ENCODE peak calls at places on chromosomes 16 and 17, in nine cellular contexts. J is mucosa of descending colon, C is HL-60, R is breast epithelium, B is cardiac muscle cell, F is LNCaP clone FGC, Q is Calu3, Z is PC-3, K is endothelial cell. V is an unnamed sample.

GRCh38 chr17:29929006-29929543 is 953 bp downstream of the SSH2 start:
- DNase-seq in Q (peak; percentile 35), R (no peak), K (peak; percentile 17), C (no peak), Z (peak; percentile 37), F (no peak), B (peak; percentile 46), J (peak; percentile 50), V (no peak)

GRCh38 chr16:51538707-51539604 is 387.9 kb upstream of the SALL1 start:
- DNase-seq in J (no peak), Q (peak; percentile 60), B (peak; percentile 85), F (peak; percentile 11), K (peak; percentile 13), C (no peak), Z (peak; percentile 2), R (no peak), V (no peak)

GRCh38 chr16:31073823-31074072 is 292 bp downstream of the ZNF668 start:
- DNase-seq in R (no peak), K (no peak), F (no peak), Q (no peak), C (no peak), J (no peak), B (no peak), Z (no peak), V (no peak)

GRCh38 chr16:17572145-17572544 is 101.4 kb upstream of the XYLT1 start:
- DNase-seq in F (no peak), R (no peak), C (no peak), K (no peak), Z (no peak), J (no peak), B (no peak), Q (peak; percentile 24), V (no peak)

GRCh38 chr16:2532494-2533141 is 1.4 kb upstream of the CEMP1 start:
- DNase-seq in J (peak; percentile 89), Z (peak; percentile 64), B (peak; percentile 61), Q (peak; percentile 83), K (no peak), F (peak; percentile 71), R (peak; percentile 93), C (no peak), V (peak; percentile 62)

GRCh38 chr17:2707721-2708584 is 3.6 kb downstream of the CLUH start:
- DNase-seq in K (no peak), Q (peak; percentile 24), R (no peak), B (no peak), Z (no peak), C (no peak), F (no peak), J (peak; percentile 60), V (peak; percentile 61)

GRCh38 chr16:782766-783403 is 5.3 kb downstream of the RPUSD1 start:
- DNase-seq in J (no peak), C (no peak), K (no peak), R (no peak), B (no peak), Q (no peak), F (no peak), Z (peak; percentile 58), V (no peak)

GRCh38 chr16:71367243-71367976 is 8.9 kb downstream of the CALB2 start:
- DNase-seq in C (peak; percentile 11), Q (peak; percentile 83), F (no peak), R (no peak), J (peak; percentile 52), K (peak; percentile 86), Z (peak; percentile 52), B (peak; percentile 74), V (no peak)

GRCh38 chr16:10895053-10895946 is 18.3 kb downstream of the CIITA start:
- DNase-seq in B (peak; percentile 51), J (peak; percentile 64), Q (peak; percentile 15), Z (peak; percentile 51), F (no peak), C (no peak), K (peak; percentile 71), R (no peak), V (no peak)

GRCh38 chr17:58236394-58236793 is 2.0 kb upstream of the LPO start:
- DNase-seq in Q (no peak), R (no peak), C (no peak), F (no peak), K (no peak), J (no peak), B (no peak), Z (no peak), V (no peak)

GRCh38 chr17:81032641-81033422 is 2.1 kb upstream of the BAIAP2 start:
- DNase-seq in Z (no peak), C (no peak), Q (no peak), F (no peak), J (no peak), B (no peak), R (no peak), K (no peak), V (no peak)

GRCh38 chr17:35977509-35977908 is 3.8 kb downstream of the CCL16 start:
- DNase-seq in J (no peak), Q (no peak), Z (no peak), R (no peak), F (no peak), K (no peak), B (no peak), C (no peak), V (no peak)

GRCh38 chr16:50712568-50712914 is 19.1 kb downstream of the NOD2 start:
- DNase-seq in K (no peak), B (peak; percentile 90), C (no peak), R (no peak), J (no peak), Q (no peak), Z (no peak), F (no peak), V (no peak)

GRCh38 chr16:87043273-87044030 is 273.7 kb downstream of the C16orf95 start:
- DNase-seq in C (no peak), J (no peak), Q (no peak), R (no peak), B (peak; percentile 21), K (no peak), Z (no peak), F (no peak), V (peak; percentile 11)

GRCh38 chr17:21199311-21199710 is 14.7 kb downstream of the TMEM11 start:
- DNase-seq in C (no peak), J (no peak), Z (peak; percentile 60), R (no peak), B (peak; percentile 89), K (no peak), F (no peak), Q (no peak), V (no peak)

GRCh38 chr17:37726891-37727780 is 17.7 kb downstream of the HNF1B start:
- DNase-seq in B (no peak), K (no peak), C (no peak), R (no peak), F (no peak), Q (peak; percentile 76), J (peak; percentile 75), Z (no peak), V (no peak)

GRCh38 chr16:25176136-25176535 is 40.6 kb upstream of the AQP8 start:
- DNase-seq in F (no peak), J (no peak), K (no peak), R (no peak), B (no peak), C (no peak), Z (no peak), Q (peak; percentile 13), V (no peak)
- TF ChIP-seq CTCF in F (no peak), J (no peak), K (no peak), R (no peak), B (peak; percentile 3), C (no peak), Z (no peak), Q (no peak), V (no peak)

DNA sequence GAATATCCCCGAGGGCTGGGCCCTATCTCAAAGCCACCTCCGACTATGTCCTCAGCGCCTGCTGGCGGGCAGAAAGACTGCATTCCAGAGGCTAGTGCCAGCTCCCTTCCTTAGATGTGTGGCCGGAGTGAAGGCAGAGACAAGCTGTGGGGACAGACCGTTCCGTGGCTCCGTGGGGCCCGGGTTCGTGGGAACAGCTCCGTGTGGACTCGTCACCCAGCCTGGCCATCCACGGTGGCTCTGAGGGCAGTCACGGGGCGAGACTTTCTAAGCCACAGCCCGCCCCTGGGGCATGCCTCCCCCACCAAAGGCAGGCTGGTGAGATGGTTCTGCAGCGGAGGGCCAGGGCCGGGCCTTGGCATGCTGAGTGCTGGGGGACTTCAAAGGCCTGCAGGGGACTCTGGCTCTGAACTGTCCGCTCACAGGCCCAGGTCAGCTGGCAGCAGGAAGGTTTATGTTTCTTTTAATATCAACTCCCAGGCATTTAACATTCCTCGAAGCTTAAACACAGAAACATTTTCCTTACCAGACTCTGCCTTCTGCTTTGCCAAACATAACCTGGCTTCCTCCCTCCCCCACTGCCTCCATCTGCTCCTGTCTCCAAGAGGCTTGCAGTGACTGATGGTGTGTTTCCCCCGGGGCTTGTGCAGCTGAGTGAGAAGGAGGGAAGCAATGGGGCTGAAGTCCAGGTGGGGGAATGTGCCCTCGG is 50.4 kb downstream of the TIMM22 start:
- DNase-seq in C (no peak), F (no peak), B (peak; percentile 12), Z (no peak), Q (no peak), R (no peak), J (no peak), K (no peak), V (peak; percentile 71)
- TF ChIP-seq CTCF in C (no peak), F (no peak), B (no peak), Z (no peak), Q (no peak), R (peak; percentile 34), J (no peak), K (no peak), V (no peak)

GRCh38 chr16:68915561-68915960 is 72.2 kb downstream of the TANGO6 start:
- DNase-seq in J (no peak), F (no peak), K (no peak), Z (no peak), Q (no peak), R (no peak), B (peak; percentile 22), C (no peak), V (no peak)
- TF ChIP-seq CTCF in J (no peak), F (no peak), K (no peak), Z (no peak), Q (no peak), R (no peak), B (no peak), C (no peak), V (no peak)

DNA sequence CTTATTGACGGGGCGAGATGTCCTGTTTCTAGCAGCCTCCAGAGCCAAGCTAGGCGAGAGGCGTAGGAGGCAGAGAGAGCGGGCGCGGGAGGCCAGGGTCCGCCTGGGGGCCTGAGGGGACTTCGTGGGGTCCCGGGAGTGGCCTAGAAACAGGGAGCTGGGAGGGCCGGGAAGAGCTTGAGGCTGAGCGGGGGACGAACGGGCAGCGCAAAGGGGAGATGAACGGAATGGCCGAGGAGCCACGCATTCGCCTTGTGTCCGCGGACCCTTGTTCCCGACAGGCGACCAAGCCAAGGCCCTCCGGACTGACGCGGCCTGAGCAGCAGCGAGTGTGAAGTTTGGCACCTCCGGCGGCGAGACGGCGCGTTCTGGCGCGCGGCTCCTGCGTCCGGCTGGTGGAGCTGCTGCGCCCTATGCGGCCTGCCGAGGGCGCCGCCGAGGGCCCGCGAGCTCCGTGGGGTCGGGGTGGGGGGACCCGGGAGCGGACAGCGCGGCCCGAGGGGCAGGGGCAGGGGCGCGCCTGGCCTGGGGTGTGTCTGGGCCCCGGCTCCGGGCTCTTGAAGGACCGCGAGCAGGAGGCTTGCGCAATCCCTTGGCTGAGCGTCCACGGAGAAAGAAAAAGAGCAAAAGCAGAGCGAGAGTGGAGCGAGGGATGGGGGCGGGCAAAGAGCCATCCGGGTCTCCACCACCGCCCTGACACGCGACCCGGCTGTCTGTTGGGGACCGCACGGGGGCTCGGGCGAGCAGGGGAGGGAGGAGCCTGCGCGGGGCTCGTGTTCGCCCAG is 1.2 kb upstream of the CBX4 start:
- DNase-seq in Q (no peak), J (peak; percentile 69), Z (no peak), F (no peak), K (peak; percentile 56), B (peak; percentile 76), R (no peak), C (no peak), V (no peak)
- TF ChIP-seq CTCF in Q (no peak), J (no peak), Z (peak; percentile 27), F (no peak), K (no peak), B (no peak), R (no peak), C (no peak), V (peak; percentile 14)

V was measured in dorsolateral prefrontal cortex.